ENCODE peak calls at places on chromosomes 3 and 15, in ten cellular contexts. V is uterus, G is astrocyte of the spinal cord, I is mesothelial cell of epicardium, Y is cardiac muscle cell, U is GM10248, B is brain microvascular endothelial cell, F is AG09319, H is AG09309, X is WTC11. Z is an unnamed sample.

GRCh38 chr3:12817341-12817705 is 20.8 kb downstream of the CAND2 start:
- DNase-seq in V (no peak), G (no peak), I (no peak), Y (no peak), U (no peak), B (no peak), F (no peak), H (no peak), X (no peak), Z (no peak)

GRCh38 chr3:119034256-119035013 is at the start of gene IGSF11:
- DNase-seq in V (peak), G (peak), I (peak), Y (peak), U (peak), B (peak), F (no peak), H (no peak), X (peak), Z (peak)

GRCh38 chr3:3772338-3772737 is 26.9 kb upstream of the LRRN1 start:
- DNase-seq in V (no peak), G (no peak), I (no peak), Y (no peak), U (no peak), B (no peak), F (no peak), H (no peak), X (no peak), Z (no peak)

GRCh38 chr3:124246949-124247348 is 255.0 kb upstream of the ROPN1 start:
- DNase-seq in V (no peak), G (no peak), I (no peak), Y (peak), U (peak), B (no peak), F (no peak), H (no peak), X (peak), Z (peak)

GRCh38 chr3:103963599-103963998 is 1403.1 kb upstream of the ALCAM start:
- DNase-seq in V (no peak), G (no peak), I (no peak), Y (no peak), U (no peak), B (no peak), F (no peak), H (no peak), X (no peak), Z (no peak)

GRCh38 chr3:153163349-153164008 is 1.5 kb downstream of the RAP2B start:
- DNase-seq in V (peak), G (no peak), I (no peak), Y (peak), U (peak), B (no peak), F (no peak), H (no peak), X (no peak), Z (no peak)

GRCh38 chr15:89383635-89384604 is 49.3 kb upstream of the POLG start:
- DNase-seq in V (peak), G (no peak), I (peak), Y (peak), U (no peak), B (no peak), F (no peak), H (no peak), X (no peak), Z (no peak)

GRCh38 chr15:57333487-57333886 is 42.8 kb upstream of the CGNL1 start:
- DNase-seq in V (no peak), G (peak), I (no peak), Y (peak), U (no peak), B (peak), F (no peak), H (no peak), X (no peak), Z (no peak)

GRCh38 chr3:197257711-197258110 is 40.7 kb downstream of the DLG1 start:
- DNase-seq in V (no peak), G (no peak), I (no peak), Y (no peak), U (no peak), B (no peak), F (no peak), H (no peak), X (no peak), Z (no peak)

GRCh38 chr3:127749787-127750225 is 72.5 kb downstream of the MGLL start:
- DNase-seq in V (no peak), G (no peak), I (no peak), Y (no peak), U (no peak), B (no peak), F (no peak), H (no peak), X (no peak), Z (peak)

GRCh38 chr3:81274671-81275070 is 486.8 kb downstream of the GBE1 start:
- DNase-seq in V (no peak), G (no peak), I (no peak), Y (no peak), U (no peak), B (no peak), F (no peak), H (no peak), X (no peak), Z (no peak)

GRCh38 chr3:126350502-126351085 is 6.6 kb downstream of the KLF15 start:
- DNase-seq in V (peak), G (no peak), I (no peak), Y (no peak), U (no peak), B (no peak), F (no peak), H (no peak), X (peak), Z (no peak)

GRCh38 chr3:44106761-44107160 is 134.9 kb upstream of the TOPAZ1 start:
- DNase-seq in V (no peak), G (no peak), I (no peak), Y (no peak), U (no peak), B (no peak), F (no peak), H (no peak), X (no peak), Z (no peak)

GRCh38 chr3:177421176-177421782 is 224.0 kb upstream of the TBL1XR1 start:
- DNase-seq in V (peak), G (no peak), I (no peak), Y (no peak), U (no peak), B (no peak), F (no peak), H (no peak), X (no peak), Z (no peak)

GRCh38 chr15:60525640-60526039 is 46.7 kb upstream of the ICE2 start:
- DNase-seq in V (no peak), G (no peak), I (no peak), Y (no peak), U (no peak), B (no peak), F (no peak), H (no peak), X (no peak), Z (no peak)

GRCh38 chr3:5019411-5020261 is 40.4 kb downstream of the BHLHE40 start:
- DNase-seq in V (no peak), G (no peak), I (no peak), Y (no peak), U (no peak), B (no peak), F (no peak), H (no peak), X (no peak), Z (no peak)

GRCh38 chr3:160006282-160007163 is 17.9 kb downstream of the IL12A start:
- DNase-seq in V (peak), G (peak), I (no peak), Y (peak), U (peak), B (peak), F (peak), H (peak), X (peak), Z (peak)

GRCh38 chr15:35810007-35810406 is 264.0 kb upstream of the DPH6 start:
- DNase-seq in V (no peak), G (no peak), I (no peak), Y (no peak), U (no peak), B (no peak), F (no peak), H (no peak), X (no peak), Z (no peak)

GRCh38 chr3:170802164-170803151 is 67.5 kb downstream of the RPL22L1 start:
- DNase-seq in V (peak), G (peak), I (no peak), Y (no peak), U (no peak), B (peak), F (peak), H (peak), X (no peak), Z (no peak)

GRCh38 chr3:177538064-177538742 is 340.9 kb upstream of the TBL1XR1 start:
- DNase-seq in V (no peak), G (peak), I (no peak), Y (no peak), U (no peak), B (peak), F (no peak), H (no peak), X (no peak), Z (no peak)

GRCh38 chr15:45123397-45123796 is 6.3 kb downstream of the DUOXA1 start:
- DNase-seq in V (no peak), G (no peak), I (no peak), Y (no peak), U (no peak), B (no peak), F (no peak), H (no peak), X (no peak), Z (no peak)

GRCh38 chr15:55829826-55830225 is 86.9 kb upstream of the PRTG start:
- DNase-seq in V (no peak), G (no peak), I (no peak), Y (no peak), U (no peak), B (no peak), F (no peak), H (no peak), X (no peak), Z (peak)

GRCh38 chr15:55824857-55825613 is 82.1 kb upstream of the PRTG start:
- DNase-seq in V (no peak), G (no peak), I (no peak), Y (peak), U (no peak), B (no peak), F (no peak), H (no peak), X (peak), Z (no peak)

GRCh38 chr15:55827965-55828364 is 85.0 kb upstream of the PRTG start:
- DNase-seq in V (no peak), G (no peak), I (no peak), Y (no peak), U (no peak), B (no peak), F (no peak), H (no peak), X (no peak), Z (no peak)

GRCh38 chr15:55823699-55824098 is 80.7 kb upstream of the PRTG start:
- DNase-seq in V (no peak), G (no peak), I (no peak), Y (no peak), U (no peak), B (no peak), F (no peak), H (no peak), X (no peak), Z (no peak)

GRCh38 chr15:55827204-55827603 is 84.3 kb upstream of the PRTG start:
- DNase-seq in V (no peak), G (no peak), I (no peak), Y (no peak), U (no peak), B (peak), F (no peak), H (no peak), X (no peak), Z (no peak)
- TF ChIP-seq CTCF in V (no peak), G (peak), I (no peak), Y (no peak), U (no peak), B (peak), F (no peak), H (no peak), X (no peak), Z (no peak)

DNA sequence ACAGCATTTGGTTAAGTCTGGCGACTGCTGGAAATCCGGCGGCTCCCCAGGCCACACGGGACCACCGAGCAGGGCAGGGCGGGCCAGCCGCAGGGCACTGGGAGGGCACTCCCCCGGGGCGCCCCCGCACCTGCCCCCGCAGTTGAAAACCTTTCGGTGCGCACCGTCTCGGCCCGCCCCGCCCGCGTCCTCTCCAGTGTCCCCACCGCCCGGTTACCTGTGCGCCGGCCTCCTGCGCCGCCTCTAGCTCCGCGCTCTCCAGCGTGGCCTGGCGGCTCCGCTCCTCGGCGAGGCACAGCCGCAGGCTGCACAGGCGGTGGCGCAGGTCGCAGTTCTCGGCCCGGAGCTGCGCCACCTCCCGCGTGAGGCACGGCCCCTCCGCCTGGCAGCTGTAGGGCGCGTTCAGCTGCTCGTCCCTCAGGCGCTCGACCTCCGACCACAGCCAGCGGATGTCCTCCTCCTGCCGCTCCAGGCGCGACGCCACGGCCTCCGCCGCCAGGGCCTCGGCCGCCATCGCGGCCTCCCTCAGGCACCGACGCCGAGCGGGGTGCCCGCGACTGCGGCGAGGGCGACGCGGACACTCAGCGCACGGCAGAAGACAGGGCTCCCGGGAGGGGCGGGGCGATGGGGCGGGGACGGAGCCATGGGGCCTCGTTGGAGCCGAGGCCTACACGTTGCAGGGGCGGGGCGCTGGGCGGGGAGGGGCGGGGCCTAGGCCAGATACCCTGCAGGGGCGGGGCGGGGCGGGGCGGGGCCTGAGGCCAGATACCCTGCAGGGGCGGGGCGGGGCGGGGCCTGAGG is at the start of gene TARS3:
- DNase-seq in V (peak), G (peak), I (peak), Y (peak), U (peak), B (peak), F (peak), H (peak), X (peak), Z (peak)
- TF ChIP-seq CTCF in V (peak), G (no peak), I (no peak), Y (peak), U (peak), B (no peak), F (no peak), H (no peak), X (no peak), Z (peak)

GRCh38 chr3:78004578-78004977 is 964.7 kb downstream of the ROBO2 start:
- DNase-seq in V (no peak), G (no peak), I (no peak), Y (no peak), U (no peak), B (no peak), F (no peak), H (no peak), X (no peak), Z (no peak)
- TF ChIP-seq CTCF in V (no peak), G (no peak), I (no peak), Y (no peak), U (no peak), B (no peak), F (no peak), H (no peak), X (no peak), Z (no peak)

GRCh38 chr3:134753999-134754742 is 40.9 kb upstream of the EPHB1 start:
- DNase-seq in V (no peak), G (no peak), I (no peak), Y (no peak), U (no peak), B (no peak), F (no peak), H (no peak), X (no peak), Z (no peak)
- TF ChIP-seq CTCF in V (no peak), G (peak), I (no peak), Y (no peak), U (no peak), B (peak), F (no peak), H (peak), X (no peak), Z (no peak)

Z was measured in GM12865.